ENCODE peak calls at places on chromosome 1, in nine cellular contexts. S is OCI-LY7; C is H9; O is kidney; F is CD8-positive, alpha-beta T cell; W is mammary epithelial cell; U is colonic mucosa; P is A549; B is lower lobe of right lung. I is an unnamed sample.
A peak's percentile ranks its signal among the peaks of the same experiment; 100 is the strongest.

GRCh38 chr1:205088341-205088740 is 4.1 kb upstream of the TMEM81 start:
- DNase-seq in O (no peak), B (no peak), S (no peak), W (no peak), C (no peak), F (no peak), P (no peak), U (no peak), I (no peak)

GRCh38 chr1:239593527-239593926 is 207.2 kb downstream of the CHRM3 start:
- DNase-seq in C (no peak), O (no peak), U (no peak), W (no peak), S (no peak), F (no peak), B (no peak), P (no peak), I (no peak)

GRCh38 chr1:200379431-200379755 is 30.4 kb downstream of the ZNF281 start:
- DNase-seq in F (no peak), W (peak; percentile 88), B (no peak), S (no peak), P (peak; percentile 81), O (no peak), U (no peak), C (no peak), I (no peak)

GRCh38 chr1:9929431-9930385 is 13.5 kb downstream of the LZIC start:
- DNase-seq in U (no peak), C (peak; percentile 70), S (no peak), O (no peak), P (no peak), B (no peak), F (no peak), W (no peak), I (no peak)

GRCh38 chr1:24551910-24552571 is 3.8 kb upstream of the NCMAP start:
- DNase-seq in O (no peak), W (no peak), P (no peak), S (no peak), F (no peak), B (no peak), C (no peak), U (no peak), I (no peak)

GRCh38 chr1:92728687-92729086 is 56.2 kb downstream of the EVI5 start:
- DNase-seq in B (no peak), U (no peak), F (no peak), C (no peak), P (no peak), O (no peak), S (no peak), W (peak; percentile 64), I (no peak)

GRCh38 chr1:8903908-8904650 is 25.6 kb upstream of the ENO1 start:
- DNase-seq in W (peak; percentile 93), U (no peak), F (no peak), S (no peak), P (peak; percentile 70), O (peak; percentile 79), B (no peak), C (no peak), I (no peak)

GRCh38 chr1:169100208-169100882 is 6.1 kb upstream of the ATP1B1 start:
- DNase-seq in S (no peak), P (no peak), U (no peak), F (no peak), W (no peak), B (no peak), O (no peak), C (no peak), I (no peak)

GRCh38 chr1:212914789-212915188 is 35.6 kb upstream of the VASH2 start:
- DNase-seq in U (no peak), F (no peak), B (no peak), S (no peak), C (peak; percentile 76), O (no peak), P (no peak), W (no peak), I (no peak)

GRCh38 chr1:212917134-212917485 is 33.2 kb upstream of the VASH2 start:
- DNase-seq in W (no peak), B (no peak), C (no peak), U (no peak), F (no peak), O (no peak), P (no peak), S (no peak), I (no peak)

GRCh38 chr1:212917858-212918257 is 32.5 kb upstream of the VASH2 start:
- DNase-seq in F (no peak), C (peak; percentile 22), W (no peak), P (no peak), O (no peak), B (no peak), U (no peak), S (no peak), I (no peak)

GRCh38 chr1:212916395-212917133 is 33.8 kb upstream of the VASH2 start:
- DNase-seq in S (no peak), C (peak; percentile 82), B (peak; percentile 83), U (peak; percentile 29), W (peak; percentile 57), O (no peak), P (no peak), F (no peak), I (no peak)

DNA sequence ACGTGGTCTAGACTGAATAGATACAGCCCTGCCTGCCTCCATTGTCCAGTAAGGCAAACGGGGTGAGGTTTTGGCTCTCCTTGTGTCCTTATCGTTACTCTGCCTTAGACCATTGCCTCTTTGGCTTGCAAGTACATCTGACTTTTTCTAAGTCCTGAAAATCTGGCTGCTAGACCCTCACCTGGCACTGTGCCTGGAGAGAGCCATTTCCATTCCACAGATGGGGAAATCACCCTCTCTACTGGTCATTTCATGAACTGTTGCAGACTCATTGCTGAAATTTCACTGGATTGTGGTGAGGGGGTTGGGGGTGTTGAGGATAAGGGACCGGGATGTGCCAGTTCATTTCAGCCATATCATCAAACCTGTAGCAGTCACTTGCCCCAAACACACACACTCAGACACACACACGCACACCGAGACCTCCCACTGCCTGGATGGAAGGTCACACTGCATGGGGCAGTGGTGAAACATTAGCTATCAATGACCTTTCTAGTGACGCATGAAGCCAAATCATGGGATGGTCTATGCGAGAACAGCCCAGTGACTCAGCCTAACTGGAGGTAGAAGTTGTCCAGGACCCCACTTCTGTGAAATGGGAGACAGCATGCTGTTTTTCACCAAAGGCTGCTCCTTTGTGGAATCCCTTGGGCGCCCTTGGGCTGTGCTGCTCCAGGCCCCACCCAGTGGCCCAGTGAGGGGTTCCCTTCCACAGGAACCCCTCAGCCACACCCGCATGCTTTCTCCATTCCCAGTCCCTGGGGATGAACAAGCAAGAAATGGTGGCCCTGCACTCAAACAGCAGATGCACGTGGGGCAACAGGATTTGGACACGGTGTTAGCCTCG is 34.9 kb upstream of the VASH2 start:
- DNase-seq in S (peak; percentile 33), B (no peak), P (peak; percentile 92), F (no peak), C (peak; percentile 64), O (no peak), W (no peak), U (no peak), I (no peak)
- TF ChIP-seq CTCF in S (peak; percentile 71), B (no peak), P (peak; percentile 75), F (no peak), C (peak; percentile 61), O (peak; percentile 51), W (no peak), U (no peak), I (no peak)

GRCh38 chr1:184821658-184822057 is 67.0 kb upstream of the EDEM3 start:
- DNase-seq in F (no peak), P (no peak), W (no peak), C (no peak), B (no peak), S (no peak), U (no peak), O (no peak), I (no peak)
- H3K27ac ChIP-seq in F (no peak overlapping the region), P (no peak overlapping the region), W (no peak overlapping the region), C (no peak overlapping the region), B (no peak overlapping the region), S (no peak overlapping the region), U (no peak overlapping the region), O (no peak overlapping the region), I (no peak overlapping the region)

GRCh38 chr1:7209340-7209739 is 424.1 kb downstream of the CAMTA1 start:
- DNase-seq in P (no peak), O (no peak), U (no peak), B (no peak), C (no peak), S (no peak), F (no peak), W (no peak), I (no peak)

GRCh38 chr1:7208647-7209180 is 423.5 kb downstream of the CAMTA1 start:
- DNase-seq in U (no peak), P (no peak), B (no peak), S (no peak), C (no peak), F (no peak), W (no peak), O (no peak), I (no peak)

GRCh38 chr1:7207875-7208646 is 422.8 kb downstream of the CAMTA1 start:
- DNase-seq in S (peak; percentile 35), C (peak; percentile 87), W (peak; percentile 64), P (peak; percentile 13), B (no peak), U (peak; percentile 45), F (no peak), O (no peak), I (no peak)
- TF ChIP-seq CTCF in S (peak; percentile 74), C (peak; percentile 97), W (peak; percentile 99), P (no peak), B (peak; percentile 57), U (peak; percentile 55), F (no peak), O (peak; percentile 79), I (no peak)

GRCh38 chr1:115475252-115475651 is 137.2 kb upstream of the NGF start:
- DNase-seq in B (no peak), S (no peak), O (no peak), U (no peak), P (no peak), W (no peak), C (peak; percentile 9), F (no peak), I (no peak)

GRCh38 chr1:115477071-115477470 is 139.0 kb upstream of the NGF start:
- DNase-seq in F (no peak), O (no peak), W (no peak), U (no peak), S (no peak), B (no peak), P (no peak), C (peak; percentile 14), I (no peak)

GRCh38 chr1:115476616-115477015 is 138.6 kb upstream of the NGF start:
- DNase-seq in O (no peak), S (peak; percentile 13), B (no peak), U (no peak), F (no peak), C (peak; percentile 31), W (no peak), P (no peak), I (no peak)

GRCh38 chr1:115474166-115474565 is 136.1 kb upstream of the NGF start:
- DNase-seq in C (peak; percentile 19), O (no peak), F (no peak), S (no peak), B (no peak), P (no peak), W (peak; percentile 76), U (no peak), I (no peak)

DNA sequence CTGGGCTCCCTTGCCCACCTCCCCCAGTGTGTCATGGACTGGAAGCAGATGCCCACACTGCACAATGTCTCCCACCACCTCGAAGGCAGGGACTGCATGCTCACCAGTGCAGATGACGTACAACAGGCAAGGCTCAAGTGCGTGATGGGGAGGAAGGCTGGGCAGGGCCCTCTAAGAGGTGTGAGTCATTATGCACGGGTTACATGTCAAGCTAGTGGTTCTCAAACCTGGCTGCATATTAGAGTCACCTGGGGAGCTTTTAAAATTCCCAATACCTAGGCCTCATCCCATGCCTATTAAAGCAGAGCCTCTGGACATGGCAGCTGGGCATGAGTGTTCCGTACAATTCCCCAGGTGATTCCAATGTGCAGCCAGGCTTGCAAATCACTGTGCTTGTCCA is 137.9 kb upstream of the NGF start:
- DNase-seq in F (no peak), U (no peak), W (no peak), P (no peak), C (no peak), B (no peak), S (no peak), O (no peak), I (no peak)
- H3K27ac ChIP-seq in F (no peak overlapping the region), U (no peak overlapping the region), W (no peak overlapping the region), P (no peak overlapping the region), C (no peak overlapping the region), B (no peak overlapping the region), S (no peak overlapping the region), O (no peak overlapping the region), I (no peak overlapping the region)

I was measured in CD4-positive, alpha-beta T cell.